ENCODE peak calls at places on chromosomes 3 and 15, in eight cellular contexts. I, X, A, T, V, J, R and U are unnamed samples.

GRCh38 chr3:64072111-64072510 is 48.8 kb upstream of the PSMD6 start:
- DNase-seq in V (no peak), R (no peak), I (no peak), J (no peak), A (no peak), X (peak), T (no peak), U (no peak)

GRCh38 chr15:28096720-28097431 is 2.2 kb downstream of the OCA2 start:
- DNase-seq in R (peak), X (no peak), J (no peak), A (peak), I (no peak), V (no peak), T (no peak), U (no peak)

GRCh38 chr3:29171583-29171990 is 109.3 kb upstream of the RBMS3 start:
- DNase-seq in X (no peak), R (no peak), A (no peak), I (no peak), J (no peak), V (no peak), T (no peak), U (no peak)

GRCh38 chr15:93983501-93983900 is 247.9 kb upstream of the MCTP2 start:
- DNase-seq in V (peak), A (no peak), I (no peak), J (no peak), R (no peak), T (no peak), X (peak), U (no peak)

GRCh38 chr15:76866716-76867321 is 38.3 kb downstream of the SCAPER start:
- DNase-seq in A (no peak), R (no peak), X (peak), V (no peak), I (no peak), T (peak), J (peak), U (peak)

GRCh38 chr15:32852771-32853170 is 135.0 kb downstream of the GREM1 start:
- DNase-seq in I (no peak), J (no peak), T (no peak), R (no peak), V (no peak), A (no peak), X (no peak), U (peak)

GRCh38 chr3:196214783-196215441 is 1.4 kb upstream of the SLC51A start:
- DNase-seq in I (no peak), R (no peak), J (no peak), V (no peak), X (no peak), T (no peak), A (no peak), U (no peak)

GRCh38 chr3:120177151-120177550 is 82.9 kb upstream of the GSK3B start:
- DNase-seq in I (no peak), V (no peak), R (no peak), J (peak), X (no peak), T (peak), A (no peak), U (peak)

GRCh38 chr15:34358367-34358766 is 8.6 kb downstream of the LPCAT4 start:
- DNase-seq in A (peak), X (no peak), J (peak), V (no peak), R (no peak), I (no peak), T (no peak), U (no peak)

GRCh38 chr15:65771870-65772269 is 20.2 kb downstream of the DENND4A start:
- DNase-seq in I (no peak), X (no peak), T (no peak), R (no peak), A (no peak), J (no peak), V (no peak), U (no peak)

GRCh38 chr15:39040861-39041260 is 476.2 kb upstream of the RASGRP1 start:
- DNase-seq in R (no peak), I (no peak), V (no peak), J (no peak), A (no peak), T (no peak), X (no peak), U (no peak)

GRCh38 chr3:9347887-9348286 is 15.0 kb upstream of the THUMPD3 start:
- DNase-seq in T (no peak), I (no peak), R (no peak), A (no peak), V (no peak), J (no peak), X (no peak), U (peak)

GRCh38 chr15:85615930-85616329 is 178.8 kb downstream of the KLHL25 start:
- DNase-seq in J (peak), X (no peak), R (no peak), T (peak), V (peak), I (no peak), A (no peak), U (peak)

GRCh38 chr15:91116379-91117067 is 16.5 kb downstream of the SV2B start:
- DNase-seq in J (peak), T (peak), I (no peak), R (no peak), X (peak), V (peak), A (peak), U (peak)

GRCh38 chr15:87959658-87960057 is 296.9 kb downstream of the NTRK3 start:
- DNase-seq in A (peak), R (no peak), T (no peak), J (no peak), X (no peak), V (no peak), I (no peak), U (no peak)

GRCh38 chr15:41259546-41260189 is 28.6 kb downstream of the CHP1 start:
- DNase-seq in J (no peak), X (no peak), A (no peak), I (no peak), T (no peak), R (no peak), V (no peak), U (no peak)

GRCh38 chr15:65332662-65333440 is 28.4 kb downstream of the RNU5B-1 start:
- DNase-seq in R (no peak), T (no peak), V (no peak), X (no peak), I (no peak), J (no peak), A (no peak), U (no peak)

GRCh38 chr15:68278345-68279217 is 1.0 kb downstream of the FEM1B start:
- DNase-seq in X (peak), R (no peak), T (peak), V (peak), I (no peak), J (peak), A (no peak), U (peak)

GRCh38 chr3:123843668-123844067 is 40.5 kb downstream of the MYLK start:
- DNase-seq in T (no peak), V (no peak), A (no peak), R (no peak), J (no peak), X (no peak), I (no peak), U (no peak)

GRCh38 chr3:188396900-188397299 is 242.9 kb downstream of the LPP start:
- DNase-seq in V (no peak), J (no peak), T (no peak), I (no peak), X (no peak), R (no peak), A (no peak), U (no peak)

GRCh38 chr3:100463646-100464155 is 28.7 kb upstream of the TMEM45A start:
- DNase-seq in R (no peak), T (no peak), V (no peak), J (no peak), X (no peak), I (no peak), A (no peak), U (peak)

GRCh38 chr3:123880998-123881561 is 3.1 kb downstream of the MYLK start:
- DNase-seq in I (no peak), R (no peak), A (no peak), X (peak), V (peak), J (no peak), T (no peak), U (peak)

GRCh38 chr3:40997711-40998519 is 201.4 kb upstream of the CTNNB1 start:
- DNase-seq in T (no peak), A (no peak), X (no peak), V (no peak), R (no peak), I (no peak), J (no peak), U (no peak)

GRCh38 chr3:185280572-185281365 is 26.9 kb upstream of the EHHADH start:
- DNase-seq in T (no peak), V (peak), I (no peak), A (no peak), X (peak), R (no peak), J (peak), U (peak)

GRCh38 chr3:129576514-129577345 is 29.7 kb downstream of the PLXND1 start:
- DNase-seq in A (no peak), I (no peak), T (no peak), J (no peak), V (no peak), R (no peak), X (peak), U (no peak)